ENCODE peak calls at places on chromosomes 7 and 10, in nine cellular contexts. O is uterus, J is HCT116, S is Peyer's patch, G is breast epithelium, U is A549, T is stomach, L is transverse colon, Z is IMR-90. E is an unnamed sample. For H3K4me1, the result is how much of the 10 kb centered on the place peaks cover.

GRCh38 chr10:28382520-28383269 is 79.8 kb upstream of the MPP7 start:
- DNase-seq in T (no peak), S (no peak), J (no peak), U (no peak), Z (peak), O (no peak), L (no peak), G (no peak), E (no peak)

GRCh38 chr7:105489409-105489808 is 32.7 kb downstream of the PUS7 start:
- DNase-seq in S (no peak), T (no peak), G (no peak), J (no peak), L (no peak), U (no peak), O (no peak), Z (no peak), E (no peak)

GRCh38 chr7:604884-605531 is 85.4 kb upstream of the PDGFA start:
- DNase-seq in U (no peak), Z (no peak), T (no peak), O (no peak), S (no peak), G (no peak), J (no peak), L (no peak), E (peak)

GRCh38 chr7:44757311-44757710 is 8.7 kb downstream of the ZMIZ2 start:
- DNase-seq in G (no peak), T (no peak), L (no peak), S (no peak), Z (no peak), U (no peak), J (no peak), O (no peak), E (no peak)

GRCh38 chr7:108455833-108456677 is at the start of gene NRCAM:
- DNase-seq in J (no peak), U (peak), S (no peak), L (peak), T (peak), G (no peak), Z (no peak), O (peak), E (no peak)

GRCh38 chr10:118332247-118332646 is 9.9 kb downstream of the FAM204A start:
- DNase-seq in U (no peak), J (no peak), O (no peak), L (no peak), S (no peak), G (no peak), Z (no peak), T (no peak), E (no peak)

GRCh38 chr10:125151824-125152634 is 8.3 kb downstream of the CTBP2 start:
- DNase-seq in G (no peak), S (no peak), L (peak), T (peak), O (peak), J (no peak), U (no peak), Z (no peak), E (no peak)

GRCh38 chr10:103818110-103818509 is 37.3 kb downstream of the SH3PXD2A start:
- DNase-seq in L (no peak), S (no peak), U (no peak), Z (no peak), G (no peak), J (no peak), T (no peak), O (no peak), E (peak)

GRCh38 chr10:99784025-99784730 is 1.7 kb downstream of the ABCC2 start:
- DNase-seq in O (no peak), J (no peak), T (no peak), G (no peak), S (no peak), Z (peak), U (no peak), L (no peak), E (no peak)

GRCh38 chr10:3213174-3213573 is 40.6 kb upstream of the PITRM1 start:
- DNase-seq in L (peak), G (no peak), U (no peak), T (no peak), Z (peak), S (no peak), O (peak), J (no peak), E (no peak)

GRCh38 chr10:122232781-122233180 is 38.3 kb upstream of the BTBD16 start:
- DNase-seq in T (no peak), U (no peak), O (no peak), L (no peak), J (no peak), G (no peak), S (no peak), Z (peak), E (no peak)

GRCh38 chr7:42068554-42069280 is 168.3 kb downstream of the GLI3 start:
- DNase-seq in S (no peak), O (no peak), T (no peak), L (no peak), J (no peak), Z (no peak), U (no peak), G (no peak), E (no peak)

GRCh38 chr7:79684384-79684783 is 230.9 kb upstream of the MAGI2 start:
- DNase-seq in S (no peak), L (no peak), G (no peak), U (no peak), Z (no peak), J (no peak), T (no peak), O (no peak), E (no peak)

GRCh38 chr10:110764378-110764777 is 107.3 kb upstream of the PDCD4 start:
- DNase-seq in Z (no peak), J (no peak), T (no peak), S (no peak), O (no peak), G (no peak), L (no peak), U (no peak), E (no peak)

GRCh38 chr7:29167721-29168120 is 21.4 kb upstream of the CPVL start:
- DNase-seq in G (no peak), Z (no peak), U (no peak), L (no peak), O (no peak), J (no peak), S (no peak), T (no peak), E (no peak)

GRCh38 chr7:5428470-5429252 is 5.0 kb upstream of the TNRC18 start:
- DNase-seq in Z (peak), O (peak), G (no peak), L (peak), T (peak), U (no peak), S (no peak), J (no peak), E (peak)

GRCh38 chr10:76195990-76196389 is 764.6 kb downstream of the LRMDA start:
- DNase-seq in S (no peak), J (no peak), U (no peak), G (no peak), O (no peak), Z (peak), T (no peak), L (no peak), E (no peak)

GRCh38 chr10:95550073-95550672 is 11.0 kb downstream of the SORBS1 start:
- DNase-seq in O (no peak), J (no peak), Z (no peak), U (no peak), S (no peak), G (no peak), T (peak), L (no peak), E (no peak)

GRCh38 chr10:119651514-119652327 is 541 bp downstream of the BAG3 start:
- DNase-seq in Z (no peak), J (no peak), S (peak), L (peak), U (no peak), G (no peak), T (peak), O (no peak), E (peak)

GRCh38 chr10:49174261-49174925 is 13.8 kb downstream of the TMEM273 start:
- DNase-seq in U (no peak), O (no peak), L (no peak), Z (no peak), G (no peak), S (peak), J (no peak), T (no peak), E (no peak)

GRCh38 chr10:62076872-62077271 is 175.4 kb downstream of the ARID5B start:
- DNase-seq in T (no peak), S (no peak), O (no peak), L (no peak), J (no peak), Z (peak), U (peak), G (no peak), E (no peak)

GRCh38 chr7:151632750-151633515 is 113.2 kb upstream of the RHEB start:
- DNase-seq in T (peak), L (peak), J (no peak), Z (peak), O (peak), G (no peak), U (no peak), S (peak), E (peak)

GRCh38 chr7:16606704-16607103 is 38.9 kb downstream of the ANKMY2 start:
- DNase-seq in T (no peak), G (no peak), J (no peak), S (no peak), U (no peak), Z (no peak), O (no peak), L (no peak), E (no peak)

GRCh38 chr10:78258303-78259030 is 224.8 kb downstream of the RPS24 start:
- DNase-seq in J (no peak), O (no peak), T (no peak), Z (no peak), U (no peak), S (no peak), G (no peak), L (no peak), E (no peak)

GRCh38 chr7:22718200-22718711 is 8.7 kb upstream of the IL6 start:
- DNase-seq in L (no peak), T (no peak), G (no peak), Z (peak), O (no peak), J (no peak), U (no peak), S (no peak), E (no peak)
- TF ChIP-seq POLR2A in L (no peak), T (no peak), G (no peak), Z (peak), O (no peak), J (no peak), U (no peak), S (no peak), E (no peak)

DNA sequence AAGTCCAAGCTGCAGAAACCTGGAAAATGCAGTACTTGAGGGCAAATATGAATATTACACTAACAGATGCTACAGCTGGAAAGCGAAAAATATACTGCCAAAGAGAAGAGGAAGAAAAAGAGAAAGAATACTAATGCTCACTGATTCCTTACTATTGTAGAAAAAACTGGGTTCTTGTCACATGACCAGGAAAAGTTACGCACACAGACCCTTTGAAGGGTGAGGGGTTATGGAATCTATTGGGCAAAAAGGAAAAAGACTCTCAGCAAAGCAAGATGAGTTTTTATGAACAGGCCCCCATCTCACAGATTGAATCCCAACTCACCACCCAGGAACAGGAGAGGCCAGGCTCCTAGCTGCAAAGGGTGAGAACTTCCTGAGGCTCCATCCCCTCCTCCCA is 228.1 kb upstream of the KLF14 start:
- DNase-seq in Z (no peak), L (no peak), T (no peak), O (no peak), S (no peak), U (no peak), G (no peak), J (no peak), E (no peak)
- H3K4me1 ChIP-seq in Z (under half), L (under half), T (under half), O (under half), S (under half), U (half or more), G (under half), J (under half), E (under half)

GRCh38 chr7:78020874-78021249 is 222.3 kb downstream of the PHTF2 start:
- DNase-seq in T (no peak), O (no peak), U (no peak), G (no peak), J (no peak), S (no peak), Z (no peak), L (no peak), E (no peak)

GRCh38 chr7:78018541-78019456 is 220.2 kb downstream of the PHTF2 start:
- DNase-seq in T (no peak), G (no peak), U (peak), O (peak), J (no peak), L (peak), S (peak), Z (peak), E (peak)

GRCh38 chr7:78020131-78020873 is 221.7 kb downstream of the PHTF2 start:
- DNase-seq in T (peak), U (peak), Z (peak), G (no peak), O (peak), S (peak), J (peak), L (peak), E (no peak)

GRCh38 chr7:78017621-78018100 is 219.1 kb downstream of the PHTF2 start:
- DNase-seq in S (no peak), O (no peak), T (no peak), G (no peak), J (no peak), Z (no peak), L (no peak), U (no peak), E (no peak)

GRCh38 chr7:78019457-78020130 is 221.0 kb downstream of the PHTF2 start:
- DNase-seq in L (peak), T (peak), O (peak), Z (peak), S (peak), G (peak), U (peak), J (peak), E (peak)
- TF ChIP-seq POLR2A in L (peak), T (no peak), O (peak), Z (peak), S (peak), G (peak), U (peak), J (peak), E (peak)

GRCh38 chr7:80783177-80783687 is 135.6 kb downstream of the SEMA3C start:
- DNase-seq in Z (no peak), L (no peak), U (no peak), T (no peak), G (no peak), O (no peak), S (no peak), J (no peak), E (no peak)

GRCh38 chr7:80781146-80781545 is 137.7 kb downstream of the SEMA3C start:
- DNase-seq in J (no peak), G (no peak), O (no peak), U (no peak), L (no peak), T (no peak), Z (no peak), S (no peak), E (no peak)

GRCh38 chr7:80779456-80779855 is 139.4 kb downstream of the SEMA3C start:
- DNase-seq in U (no peak), L (no peak), T (no peak), G (no peak), O (no peak), J (no peak), Z (no peak), S (no peak), E (no peak)

GRCh38 chr7:80783688-80784327 is 135.0 kb downstream of the SEMA3C start:
- DNase-seq in L (no peak), T (no peak), U (no peak), S (no peak), Z (peak), J (no peak), O (no peak), G (no peak), E (no peak)

DNA sequence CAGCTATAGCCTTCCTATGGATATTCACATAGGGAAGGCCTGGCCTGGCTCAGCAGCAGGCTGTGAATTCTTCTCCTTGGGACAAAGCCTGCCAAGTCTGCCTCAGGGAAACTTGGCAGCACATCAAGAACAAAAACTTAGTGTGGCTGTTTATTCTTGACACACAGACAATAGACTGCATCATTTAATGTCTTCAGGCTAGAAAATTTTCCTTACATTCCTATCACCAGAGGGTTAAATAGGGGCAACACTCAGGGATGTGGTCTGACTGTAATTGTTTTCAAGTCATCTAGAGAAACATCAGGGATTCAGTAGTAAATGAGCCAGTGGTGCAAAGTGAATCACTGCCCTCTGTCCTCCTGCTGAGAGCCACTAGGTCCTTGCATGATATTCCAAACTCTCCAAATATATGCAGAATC is 137.3 kb downstream of the SEMA3C start:
- DNase-seq in G (peak), L (peak), T (peak), U (no peak), O (peak), Z (peak), S (no peak), J (peak), E (no peak)
- H3K4me1 ChIP-seq in G (under half), L (under half), T (under half), U (half or more), O (under half), Z (under half), S (under half), J (under half), E (under half)

DNA sequence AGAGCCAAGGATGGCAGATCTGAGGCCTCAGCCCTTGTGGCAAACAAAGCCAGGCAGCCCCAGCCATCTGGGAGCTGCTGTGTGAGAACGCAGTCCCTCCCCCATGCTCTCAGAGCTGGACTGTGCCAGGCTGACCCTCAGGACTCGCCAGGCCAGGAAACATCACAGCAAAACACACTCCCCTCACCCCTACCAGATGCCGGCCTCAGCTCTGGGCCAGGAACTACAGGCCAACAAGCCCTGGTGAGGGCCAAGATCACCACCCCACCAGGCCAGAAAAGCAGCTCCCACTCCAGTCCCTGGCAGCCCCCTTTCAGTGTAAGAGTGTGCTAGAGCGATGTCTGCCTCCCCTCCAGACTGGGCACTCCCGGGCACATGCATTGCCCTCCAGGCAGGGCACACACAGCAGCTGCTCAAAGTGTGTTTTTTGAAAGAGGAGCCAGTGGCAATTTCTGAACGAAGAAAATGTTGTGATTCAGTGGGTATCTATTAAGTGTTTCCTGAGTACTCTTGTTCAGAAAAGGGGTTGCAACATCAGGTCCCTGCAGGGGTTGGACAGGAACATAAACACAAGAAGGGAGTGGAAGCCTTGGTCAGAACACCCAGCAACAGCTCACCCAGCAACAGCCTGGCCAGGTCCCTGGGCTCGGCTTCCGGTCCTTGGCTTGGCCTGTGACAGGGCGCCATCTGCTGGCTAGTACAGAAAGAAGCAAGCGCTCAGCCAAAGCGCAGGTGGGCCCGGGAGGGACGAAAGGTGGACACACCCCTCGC is 18.2 kb downstream of the LRRC20 start:
- DNase-seq in O (peak), S (peak), T (peak), U (peak), L (peak), G (peak), J (peak), Z (peak), E (peak)
- TF ChIP-seq POLR2A in O (peak), S (no peak), T (no peak), U (no peak), L (no peak), G (no peak), J (no peak), Z (peak), E (no peak)

GRCh38 chr10:30974355-30974754 is 57.3 kb downstream of the ZNF438 start:
- DNase-seq in S (no peak), G (no peak), Z (no peak), T (no peak), L (no peak), J (no peak), U (no peak), O (no peak), E (no peak)
- H3K4me1 ChIP-seq in S (under half), G (under half), Z (under half), T (under half), L (under half), J (under half), U (under half), O (under half), E (under half)

GRCh38 chr10:29493697-29494096 is 141.1 kb downstream of the SVIL start:
- DNase-seq in U (no peak), L (no peak), Z (no peak), G (no peak), J (no peak), S (no peak), T (no peak), O (no peak), E (no peak)
- TF ChIP-seq POLR2A in U (no peak), L (no peak), Z (no peak), G (no peak), J (no peak), S (no peak), T (no peak), O (no peak), E (no peak)

DNA sequence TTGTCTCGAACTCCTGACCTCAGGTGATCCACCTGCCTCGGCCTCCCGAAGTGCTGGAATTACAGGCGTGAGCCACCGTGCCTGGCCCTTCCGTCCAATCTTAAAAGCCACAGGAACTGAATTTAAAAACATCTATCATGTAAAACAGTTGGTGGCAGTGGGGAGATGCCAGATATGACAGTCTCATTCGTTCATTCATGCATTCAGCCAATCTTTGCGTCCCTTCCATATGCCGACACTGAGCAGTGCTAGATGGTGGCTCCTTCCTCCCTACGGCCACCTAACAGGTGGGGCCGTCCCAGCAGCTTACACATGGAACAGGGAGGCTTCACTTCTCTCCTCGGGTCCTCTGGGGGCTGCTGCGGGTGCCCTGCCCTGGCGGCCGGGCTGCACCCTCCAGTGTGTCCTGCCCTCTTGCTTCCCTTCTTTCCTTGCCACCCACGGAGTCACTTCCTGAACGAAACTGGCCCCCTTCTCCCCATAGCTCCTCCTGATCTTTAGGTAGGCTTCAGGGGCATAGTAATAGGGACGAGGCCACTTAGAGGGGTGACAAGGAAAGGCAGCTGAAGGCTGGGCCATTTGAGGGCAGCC is 53.7 kb downstream of the PROSER2 start:
- DNase-seq in U (no peak), S (no peak), G (no peak), O (no peak), L (no peak), J (no peak), T (no peak), Z (no peak), E (no peak)
- H3K4me1 ChIP-seq in U (under half), S (under half), G (under half), O (under half), L (under half), J (half or more), T (under half), Z (under half), E (under half)

E was measured in right lobe of liver.